ENCODE peak calls at places on chromosomes 11 and 22, in seven cellular contexts. One of them, this sample, is unnamed.

GRCh38 chr11:606245-606644 is 9.5 kb downstream of the IRF7 start:
- DNase-seq in skeletal muscle cell: no peak
- DNase-seq in aorta: no peak
- DNase-seq in MM.1S: no peak
- DNase-seq in colonic mucosa: no peak
- DNase-seq in neural progenitor cell: no peak
- DNase-seq in osteoblast: peak; percentile 98
- DNase-seq in this sample: peak; percentile 76

GRCh38 chr22:27224485-27225364 is 567.3 kb downstream of the MIAT start:
- DNase-seq in osteoblast: peak; percentile 72
- DNase-seq in neural progenitor cell: no peak
- DNase-seq in colonic mucosa: peak; percentile 30
- DNase-seq in aorta: no peak
- DNase-seq in MM.1S: no peak
- DNase-seq in skeletal muscle cell: peak; percentile 56
- DNase-seq in this sample: no peak

GRCh38 chr22:19801340-19802000 is 40.9 kb downstream of the TBX1 start:
- DNase-seq in aorta: no peak
- DNase-seq in MM.1S: no peak
- DNase-seq in osteoblast: peak; percentile 58
- DNase-seq in colonic mucosa: no peak
- DNase-seq in skeletal muscle cell: no peak
- DNase-seq in neural progenitor cell: no peak
- DNase-seq in this sample: peak; percentile 85

GRCh38 chr11:69052343-69053168 is 3.8 kb downstream of the TPCN2 start:
- DNase-seq in neural progenitor cell: no peak
- DNase-seq in colonic mucosa: no peak
- DNase-seq in skeletal muscle cell: no peak
- DNase-seq in aorta: no peak
- DNase-seq in osteoblast: peak; percentile 83
- DNase-seq in MM.1S: peak; percentile 25
- DNase-seq in this sample: no peak

GRCh38 chr11:121374286-121374985 is 77.7 kb upstream of the SORL1 start:
- DNase-seq in neural progenitor cell: no peak
- DNase-seq in osteoblast: no peak
- DNase-seq in skeletal muscle cell: no peak
- DNase-seq in MM.1S: no peak
- DNase-seq in aorta: no peak
- DNase-seq in colonic mucosa: no peak
- DNase-seq in this sample: no peak

GRCh38 chr11:73907191-73907590 is 30.4 kb downstream of the PAAF1 start:
- DNase-seq in MM.1S: no peak
- DNase-seq in neural progenitor cell: no peak
- DNase-seq in aorta: no peak
- DNase-seq in colonic mucosa: no peak
- DNase-seq in skeletal muscle cell: no peak
- DNase-seq in osteoblast: peak; percentile 87
- DNase-seq in this sample: peak; percentile 64

GRCh38 chr22:25176175-25176574 is 23.5 kb upstream of the CRYBB3 start:
- DNase-seq in colonic mucosa: no peak
- DNase-seq in skeletal muscle cell: no peak
- DNase-seq in osteoblast: peak; percentile 93
- DNase-seq in MM.1S: no peak
- DNase-seq in neural progenitor cell: no peak
- DNase-seq in aorta: no peak
- DNase-seq in this sample: no peak

GRCh38 chr11:57647960-57648776 is 1.5 kb downstream of the YPEL4 start:
- DNase-seq in colonic mucosa: no peak
- DNase-seq in skeletal muscle cell: no peak
- DNase-seq in MM.1S: no peak
- DNase-seq in aorta: no peak
- DNase-seq in osteoblast: peak; percentile 74
- DNase-seq in neural progenitor cell: no peak
- DNase-seq in this sample: no peak

GRCh38 chr22:43884600-43885318 is 7.1 kb downstream of the PNPLA5 start:
- DNase-seq in colonic mucosa: peak; percentile 62
- DNase-seq in osteoblast: peak; percentile 96
- DNase-seq in MM.1S: peak; percentile 45
- DNase-seq in skeletal muscle cell: no peak
- DNase-seq in neural progenitor cell: peak; percentile 77
- DNase-seq in aorta: peak; percentile 67
- DNase-seq in this sample: peak; percentile 49

GRCh38 chr11:1932681-1933080 is 13.2 kb downstream of the TNNT3 start:
- DNase-seq in skeletal muscle cell: no peak
- DNase-seq in osteoblast: no peak
- DNase-seq in aorta: no peak
- DNase-seq in MM.1S: no peak
- DNase-seq in colonic mucosa: no peak
- DNase-seq in neural progenitor cell: no peak
- DNase-seq in this sample: no peak

GRCh38 chr11:114308689-114309089 is 12.5 kb downstream of the NNMT start:
- DNase-seq in skeletal muscle cell: peak; percentile 28
- DNase-seq in aorta: peak; percentile 60
- DNase-seq in MM.1S: no peak
- DNase-seq in osteoblast: peak; percentile 51
- DNase-seq in neural progenitor cell: no peak
- DNase-seq in colonic mucosa: no peak
- DNase-seq in this sample: peak; percentile 87

GRCh38 chr11:122910775-122911174 is 28.2 kb downstream of the JHY start:
- DNase-seq in skeletal muscle cell: no peak
- DNase-seq in neural progenitor cell: peak; percentile 41
- DNase-seq in MM.1S: no peak
- DNase-seq in aorta: no peak
- DNase-seq in colonic mucosa: no peak
- DNase-seq in osteoblast: no peak
- DNase-seq in this sample: peak; percentile 55

GRCh38 chr22:19799322-19800190 is 39.0 kb downstream of the TBX1 start:
- DNase-seq in skeletal muscle cell: peak; percentile 71
- DNase-seq in osteoblast: peak; percentile 99
- DNase-seq in colonic mucosa: no peak
- DNase-seq in aorta: peak; percentile 71
- DNase-seq in neural progenitor cell: no peak
- DNase-seq in MM.1S: no peak
- DNase-seq in this sample: peak; percentile 97

GRCh38 chr11:1299621-1300020 is 9.8 kb downstream of the TOLLIP start:
- DNase-seq in osteoblast: peak; percentile 57
- DNase-seq in skeletal muscle cell: no peak
- DNase-seq in neural progenitor cell: no peak
- DNase-seq in MM.1S: no peak
- DNase-seq in colonic mucosa: peak; percentile 18
- DNase-seq in aorta: peak; percentile 43
- DNase-seq in this sample: no peak

GRCh38 chr22:19981961-19982920 is 34.4 kb downstream of the ARVCF start:
- DNase-seq in neural progenitor cell: no peak
- DNase-seq in osteoblast: peak; percentile 73
- DNase-seq in skeletal muscle cell: no peak
- DNase-seq in colonic mucosa: no peak
- DNase-seq in aorta: peak; percentile 48
- DNase-seq in MM.1S: no peak
- DNase-seq in this sample: no peak

GRCh38 chr11:73622920-73623593 is 23.3 kb upstream of the PLEKHB1 start:
- DNase-seq in aorta: no peak
- DNase-seq in MM.1S: no peak
- DNase-seq in neural progenitor cell: no peak
- DNase-seq in skeletal muscle cell: no peak
- DNase-seq in osteoblast: peak; percentile 89
- DNase-seq in colonic mucosa: no peak
- DNase-seq in this sample: peak; percentile 12

GRCh38 chr11:62395885-62396778 is 22.7 kb upstream of the SCGB1A1 start:
- DNase-seq in aorta: no peak
- DNase-seq in osteoblast: no peak
- DNase-seq in MM.1S: no peak
- DNase-seq in neural progenitor cell: no peak
- DNase-seq in skeletal muscle cell: no peak
- DNase-seq in colonic mucosa: no peak
- DNase-seq in this sample: no peak

GRCh38 chr22:35558031-35558430 is 17.4 kb downstream of the RASD2 start:
- DNase-seq in skeletal muscle cell: no peak
- DNase-seq in osteoblast: peak; percentile 35
- DNase-seq in aorta: peak; percentile 4
- DNase-seq in colonic mucosa: no peak
- DNase-seq in neural progenitor cell: no peak
- DNase-seq in MM.1S: peak; percentile 57
- DNase-seq in this sample: no peak

GRCh38 chr11:62538470-62539237 is 8.0 kb downstream of the AHNAK start:
- DNase-seq in osteoblast: peak; percentile 81
- DNase-seq in neural progenitor cell: no peak
- DNase-seq in MM.1S: peak; percentile 43
- DNase-seq in aorta: no peak
- DNase-seq in colonic mucosa: peak; percentile 50
- DNase-seq in skeletal muscle cell: no peak
- DNase-seq in this sample: no peak

GRCh38 chr22:20427104-20427944 is 10.3 kb downstream of the SCARF2 start:
- DNase-seq in skeletal muscle cell: no peak
- DNase-seq in osteoblast: peak; percentile 84
- DNase-seq in colonic mucosa: no peak
- DNase-seq in neural progenitor cell: no peak
- DNase-seq in MM.1S: no peak
- DNase-seq in aorta: peak; percentile 32
- DNase-seq in this sample: no peak

GRCh38 chr11:19510468-19510867 is 202.2 kb upstream of the NAV2 start:
- DNase-seq in skeletal muscle cell: no peak
- DNase-seq in aorta: no peak
- DNase-seq in colonic mucosa: no peak
- DNase-seq in MM.1S: no peak
- DNase-seq in neural progenitor cell: no peak
- DNase-seq in osteoblast: no peak
- DNase-seq in this sample: no peak

GRCh38 chr11:86524603-86525352 is 147.6 kb downstream of the ME3 start:
- DNase-seq in MM.1S: no peak
- DNase-seq in aorta: no peak
- DNase-seq in osteoblast: peak; percentile 90
- DNase-seq in colonic mucosa: no peak
- DNase-seq in skeletal muscle cell: no peak
- DNase-seq in neural progenitor cell: no peak
- DNase-seq in this sample: peak; percentile 75

GRCh38 chr22:20422965-20423635 is 14.5 kb downstream of the SCARF2 start:
- DNase-seq in skeletal muscle cell: no peak
- DNase-seq in osteoblast: peak; percentile 98
- DNase-seq in colonic mucosa: peak; percentile 18
- DNase-seq in aorta: peak; percentile 81
- DNase-seq in neural progenitor cell: no peak
- DNase-seq in MM.1S: no peak
- DNase-seq in this sample: no peak

GRCh38 chr22:45781459-45781858 is 109.8 kb downstream of the ATXN10 start:
- DNase-seq in aorta: no peak
- DNase-seq in osteoblast: no peak
- DNase-seq in skeletal muscle cell: no peak
- DNase-seq in colonic mucosa: no peak
- DNase-seq in MM.1S: no peak
- DNase-seq in neural progenitor cell: no peak
- DNase-seq in this sample: no peak

GRCh38 chr22:26428515-26429457 is at the start of gene ASPHD2:
- DNase-seq in osteoblast: peak; percentile 97
- DNase-seq in MM.1S: peak; percentile 80
- DNase-seq in aorta: peak; percentile 69
- DNase-seq in colonic mucosa: peak; percentile 69
- DNase-seq in skeletal muscle cell: no peak
- DNase-seq in neural progenitor cell: peak; percentile 93
- DNase-seq in this sample: peak; percentile 54

DNA sequence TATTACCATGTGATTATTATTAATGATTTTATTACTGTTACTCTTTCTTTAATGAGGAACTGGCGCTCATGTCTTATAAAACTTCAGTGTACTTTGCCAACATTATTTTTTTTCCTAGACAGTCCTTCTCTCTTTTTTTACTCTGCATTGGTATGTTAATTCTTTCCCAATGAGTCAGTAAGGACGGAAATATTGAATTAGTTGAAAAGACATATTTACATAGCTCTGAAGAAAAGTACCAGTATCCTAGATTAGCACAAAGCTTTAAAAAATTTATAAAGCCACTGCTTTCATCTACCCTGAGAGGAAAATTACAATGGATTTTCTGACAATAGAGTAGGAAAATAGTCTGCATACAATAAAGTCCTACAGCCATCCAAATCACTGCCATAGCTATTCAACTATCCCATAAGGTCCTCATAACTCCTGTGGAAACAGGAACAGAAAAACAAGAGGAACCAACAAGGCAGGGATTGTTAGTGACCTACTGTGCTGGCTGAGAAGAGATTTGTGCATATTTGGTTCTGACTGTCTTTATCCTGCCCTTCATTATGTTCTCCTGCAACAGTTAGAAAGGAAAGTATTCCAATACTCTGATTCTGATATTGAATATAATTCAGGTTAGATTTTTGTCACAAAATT is 314.4 kb downstream of the AASDHPPT start:
- DNase-seq in colonic mucosa: no peak
- DNase-seq in MM.1S: no peak
- DNase-seq in skeletal muscle cell: no peak
- DNase-seq in neural progenitor cell: no peak
- DNase-seq in osteoblast: peak; percentile 18
- DNase-seq in aorta: no peak
- DNase-seq in this sample: peak; percentile 44
- H3K4me3 ChIP-seq in colonic mucosa: no peak overlapping the region
- H3K4me3 ChIP-seq in MM.1S: no peak overlapping the region
- H3K4me3 ChIP-seq in skeletal muscle cell: no peak overlapping the region
- H3K4me3 ChIP-seq in neural progenitor cell: no peak overlapping the region
- H3K4me3 ChIP-seq in osteoblast: no peak overlapping the region
- H3K4me3 ChIP-seq in aorta: no peak overlapping the region
- H3K4me3 ChIP-seq in this sample: no peak overlapping the region

GRCh38 chr11:6485661-6486060 is 4.4 kb downstream of the TIMM10B start:
- DNase-seq in neural progenitor cell: no peak
- DNase-seq in skeletal muscle cell: no peak
- DNase-seq in osteoblast: no peak
- DNase-seq in MM.1S: no peak
- DNase-seq in aorta: no peak
- DNase-seq in colonic mucosa: no peak
- DNase-seq in this sample: no peak
- H3K4me3 ChIP-seq in neural progenitor cell: no peak overlapping the region
- H3K4me3 ChIP-seq in skeletal muscle cell: no peak overlapping the region
- H3K4me3 ChIP-seq in osteoblast: no peak overlapping the region
- H3K4me3 ChIP-seq in MM.1S: no peak overlapping the region
- H3K4me3 ChIP-seq in aorta: no peak overlapping the region
- H3K4me3 ChIP-seq in colonic mucosa: no peak overlapping the region
- H3K4me3 ChIP-seq in this sample: no peak overlapping the region

GRCh38 chr11:93783362-93783761 is 720 bp upstream of the MED17 start:
- DNase-seq in neural progenitor cell: no peak
- DNase-seq in skeletal muscle cell: no peak
- DNase-seq in colonic mucosa: no peak
- DNase-seq in MM.1S: no peak
- DNase-seq in aorta: no peak
- DNase-seq in osteoblast: no peak
- DNase-seq in this sample: no peak
- H3K4me3 ChIP-seq in neural progenitor cell: peak overlapping the region; percentile 95
- H3K4me3 ChIP-seq in skeletal muscle cell: peak overlapping the region; percentile 97
- H3K4me3 ChIP-seq in colonic mucosa: peak overlapping the region; percentile 94
- H3K4me3 ChIP-seq in MM.1S: peak overlapping the region; percentile 100
- H3K4me3 ChIP-seq in aorta: peak overlapping the region; percentile 60
- H3K4me3 ChIP-seq in osteoblast: peak overlapping the region; percentile 100
- H3K4me3 ChIP-seq in this sample: peak overlapping the region; percentile 97

DNA sequence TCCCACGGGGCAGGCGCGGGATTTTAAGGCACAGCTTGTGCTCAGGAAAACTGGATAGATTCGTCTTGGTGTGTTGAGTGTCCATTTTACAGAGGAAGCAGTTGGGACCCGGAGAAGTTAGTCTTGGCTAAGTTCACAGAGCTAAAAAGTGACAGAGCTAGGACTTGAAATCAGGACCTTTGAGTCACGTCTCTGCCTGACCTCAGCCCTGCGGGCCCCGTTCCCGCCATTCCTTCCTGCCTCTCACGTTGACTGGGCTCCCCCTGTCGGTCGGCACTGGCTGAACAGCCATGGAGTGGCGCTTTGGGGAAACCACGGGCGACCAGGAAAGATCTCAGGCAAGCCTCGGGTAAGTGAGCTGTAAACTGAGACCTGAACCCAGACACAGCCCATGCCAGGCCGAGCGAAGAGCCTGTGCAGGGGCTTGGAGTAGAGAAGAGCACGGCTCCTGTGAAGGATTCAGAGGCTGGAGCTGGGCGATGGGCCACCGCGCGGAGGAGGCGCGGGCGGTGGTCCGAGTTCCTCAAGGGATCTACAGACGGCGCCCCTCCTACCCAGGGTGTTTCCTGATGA is 54.1 kb downstream of the WNT11 start:
- DNase-seq in skeletal muscle cell: no peak
- DNase-seq in MM.1S: peak; percentile 84
- DNase-seq in neural progenitor cell: peak; percentile 90
- DNase-seq in colonic mucosa: peak; percentile 94
- DNase-seq in aorta: peak; percentile 93
- DNase-seq in osteoblast: peak; percentile 97
- DNase-seq in this sample: peak; percentile 84
- H3K4me3 ChIP-seq in skeletal muscle cell: peak overlapping the region; percentile 32
- H3K4me3 ChIP-seq in MM.1S: peak overlapping the region; percentile 55
- H3K4me3 ChIP-seq in neural progenitor cell: peak overlapping the region; percentile 34
- H3K4me3 ChIP-seq in colonic mucosa: peak overlapping the region; percentile 25
- H3K4me3 ChIP-seq in aorta: no peak overlapping the region
- H3K4me3 ChIP-seq in osteoblast: peak overlapping the region; percentile 71
- H3K4me3 ChIP-seq in this sample: peak overlapping the region; percentile 51